ENCODE peak calls at places on chromosomes 4 and X, in eight cellular contexts. G is progenitor cell of endocrine pancreas, S is pancreas, T is lung, O is PC-9, C is astrocyte of the spinal cord, W is B cell, R is GM23338. A is an unnamed sample.
A peak's percentile ranks its signal among the peaks of the same experiment; 100 is the strongest.

GRCh38 chr4:65336465-65336864 is 333.8 kb downstream of the EPHA5 start:
- DNase-seq in G (no peak), S (no peak), T (no peak), O (no peak), C (no peak), W (no peak), R (no peak), A (no peak)

GRCh38 chr4:134202557-134202956 is 968 bp upstream of the PABPC4L start:
- DNase-seq in G (no peak), S (no peak), T (no peak), O (no peak), C (peak; percentile 18), W (no peak), R (no peak), A (no peak)

GRCh38 chrX:153865321-153865580 is 20.7 kb downstream of the L1CAM start:
- DNase-seq in G (no peak), S (no peak), T (no peak), O (no peak), C (no peak), W (no peak), R (no peak), A (no peak)

GRCh38 chrX:129649268-129650182 is 5.2 kb downstream of the APLN start:
- DNase-seq in G (no peak), S (no peak), T (no peak), O (no peak), C (no peak), W (no peak), R (no peak), A (no peak)

GRCh38 chr4:147814334-147814733 is 82.4 kb downstream of the ARHGAP10 start:
- DNase-seq in G (no peak), S (no peak), T (no peak), O (no peak), C (no peak), W (no peak), R (no peak), A (no peak)

GRCh38 chr4:136810626-136811025 is 721.7 kb downstream of the PCDH18 start:
- DNase-seq in G (no peak), S (peak; percentile 23), T (no peak), O (no peak), C (peak; percentile 1), W (no peak), R (no peak), A (no peak)

GRCh38 chr4:90030953-90031352 is 96.2 kb upstream of the CCSER1 start:
- DNase-seq in G (no peak), S (no peak), T (no peak), O (no peak), C (no peak), W (no peak), R (peak; percentile 72), A (no peak)

GRCh38 chr4:85486425-85487101 is 11.6 kb downstream of the ARHGAP24 start:
- DNase-seq in G (no peak), S (no peak), T (no peak), O (no peak), C (peak; percentile 26), W (no peak), R (no peak), A (no peak)

GRCh38 chr4:663438-664428 is 10.3 kb downstream of the ATP5ME start:
- DNase-seq in G (peak; percentile 44), S (peak; percentile 72), T (peak; percentile 65), O (no peak), C (no peak), W (peak; percentile 85), R (peak; percentile 84), A (peak; percentile 76)

GRCh38 chr4:77201343-77201742 is 44.3 kb downstream of the CCNG2 start:
- DNase-seq in G (no peak), S (no peak), T (no peak), O (peak; percentile 45), C (peak; percentile 4), W (no peak), R (no peak), A (no peak)

GRCh38 chrX:53479295-53479694 is 45.1 kb upstream of the HSD17B10 start:
- DNase-seq in G (no peak), S (no peak), T (no peak), O (no peak), C (no peak), W (no peak), R (peak; percentile 63), A (no peak)

GRCh38 chr4:113524096-113524495 is 237.4 kb downstream of the CAMK2D start:
- DNase-seq in G (no peak), S (no peak), T (no peak), O (no peak), C (no peak), W (no peak), R (no peak), A (no peak)

GRCh38 chrX:138945219-138945618 is 233.7 kb upstream of the FGF13 start:
- DNase-seq in G (no peak), S (no peak), T (no peak), O (peak; percentile 37), C (no peak), W (no peak), R (no peak), A (no peak)

GRCh38 chr4:54099959-54100606 is at the start of gene GSX2:
- DNase-seq in G (no peak), S (peak; percentile 76), T (no peak), O (no peak), C (no peak), W (peak; percentile 20), R (peak; percentile 62), A (no peak)

GRCh38 chr4:95165926-95166524 is 382.7 kb downstream of the UNC5C start:
- DNase-seq in G (no peak), S (no peak), T (peak; percentile 38), O (peak; percentile 36), C (peak; percentile 79), W (peak; percentile 51), R (peak; percentile 89), A (no peak)

GRCh38 chr4:146098397-146098796 is 77.1 kb upstream of the LSM6 start:
- DNase-seq in G (no peak), S (no peak), T (no peak), O (no peak), C (no peak), W (no peak), R (no peak), A (no peak)

GRCh38 chr4:74447636-74448233 is 2.8 kb downstream of the AREG start:
- DNase-seq in G (no peak), S (no peak), T (no peak), O (no peak), C (no peak), W (no peak), R (no peak), A (no peak)

GRCh38 chr4:56244681-56245080 is 142.6 kb downstream of the AASDH start:
- DNase-seq in G (no peak), S (no peak), T (no peak), O (no peak), C (no peak), W (no peak), R (no peak), A (no peak)

GRCh38 chr4:21952549-21952948 is 4.0 kb upstream of the KCNIP4 start:
- DNase-seq in G (no peak), S (no peak), T (no peak), O (no peak), C (no peak), W (no peak), R (no peak), A (no peak)

GRCh38 chr4:21947768-21948346 is 715 bp downstream of the KCNIP4 start:
- DNase-seq in G (no peak), S (no peak), T (no peak), O (no peak), C (no peak), W (no peak), R (no peak), A (no peak)

GRCh38 chr4:21946858-21947257 is 1.7 kb downstream of the KCNIP4 start:
- DNase-seq in G (no peak), S (no peak), T (no peak), O (no peak), C (no peak), W (no peak), R (no peak), A (no peak)

GRCh38 chr4:21949073-21949457 is 493 bp upstream of the KCNIP4 start:
- DNase-seq in G (no peak), S (peak; percentile 50), T (no peak), O (no peak), C (no peak), W (no peak), R (peak; percentile 37), A (no peak)

DNA sequence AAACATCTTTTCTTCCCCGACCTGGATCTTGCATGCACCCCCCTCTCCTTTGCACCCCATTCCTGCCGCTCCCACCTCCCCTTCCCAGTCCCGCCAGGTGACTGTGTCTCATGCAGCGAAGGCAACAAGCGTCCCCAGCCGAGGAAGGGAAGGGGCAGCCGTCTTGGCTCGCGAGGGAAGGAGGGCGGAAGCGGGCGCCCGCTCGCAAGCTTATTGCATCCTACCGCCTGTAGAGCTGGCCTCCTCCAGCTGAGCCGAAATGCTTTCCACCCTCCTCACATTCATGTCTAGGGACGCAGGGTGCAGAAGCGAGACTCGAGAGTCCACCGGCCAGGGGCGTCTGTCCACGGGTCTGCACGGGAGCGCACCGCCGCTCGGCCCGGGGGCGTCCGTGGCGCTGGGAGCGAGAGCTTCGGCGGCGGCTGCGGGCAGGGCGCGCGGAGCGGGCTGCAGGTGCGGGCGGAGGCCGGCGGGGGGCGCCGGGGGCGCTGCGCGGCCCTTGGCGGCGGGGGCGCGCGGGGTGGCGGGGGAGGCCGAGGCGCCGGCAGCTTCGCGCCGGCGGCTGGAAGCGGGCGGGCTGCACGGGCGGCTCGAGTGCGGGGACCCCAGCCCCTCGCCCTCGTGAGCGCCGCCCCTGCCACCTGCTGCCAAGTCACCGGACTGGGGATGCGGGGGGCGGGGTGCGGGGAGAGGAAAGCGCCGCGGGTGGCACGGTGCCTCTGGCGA is at the start of gene KCNIP4:
- DNase-seq in G (peak; percentile 49), S (peak; percentile 50), T (no peak), O (no peak), C (peak; percentile 27), W (no peak), R (peak; percentile 69), A (no peak)
- TF ChIP-seq CTCF in G (peak; percentile 22), S (no peak), T (no peak), O (no peak), C (peak; percentile 5), W (no peak), R (no peak), A (no peak)

GRCh38 chrX:110853610-110854009 is 58.0 kb upstream of the CHRDL1 start:
- DNase-seq in G (no peak), S (no peak), T (no peak), O (no peak), C (peak; percentile 14), W (no peak), R (peak; percentile 64), A (no peak)
- TF ChIP-seq CTCF in G (peak; percentile 58), S (no peak), T (no peak), O (peak; percentile 69), C (peak; percentile 43), W (no peak), R (peak; percentile 39), A (no peak)

GRCh38 chr4:164956766-164957643 is 20.5 kb downstream of the TRIM61 start:
- DNase-seq in G (peak; percentile 69), S (peak; percentile 90), T (peak; percentile 88), O (peak; percentile 59), C (peak; percentile 75), W (peak; percentile 78), R (peak; percentile 71), A (peak; percentile 61)
- TF ChIP-seq CTCF in G (no peak), S (no peak), T (no peak), O (no peak), C (no peak), W (no peak), R (no peak), A (no peak)

DNA sequence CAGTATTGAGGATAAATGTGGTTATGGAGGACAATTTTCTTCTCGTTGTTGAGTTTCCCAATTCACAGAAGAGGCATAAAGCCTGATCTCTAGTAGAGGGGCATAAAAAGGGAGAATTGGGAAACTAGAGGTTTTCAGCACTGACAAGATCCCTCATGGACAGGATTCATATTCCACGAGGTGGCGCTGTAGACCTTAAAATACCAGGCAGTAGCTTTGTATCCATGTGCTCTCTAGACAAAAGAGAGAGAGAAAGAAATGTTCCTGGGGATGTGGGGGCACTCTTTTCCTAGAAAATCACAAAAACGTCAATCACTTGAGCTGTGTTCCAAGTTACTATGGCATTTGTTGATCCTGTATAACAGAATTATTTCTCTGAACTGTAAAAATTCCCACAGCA is 128.3 kb downstream of the MAGEE1 start:
- DNase-seq in G (no peak), S (no peak), T (no peak), O (no peak), C (peak; percentile 9), W (no peak), R (peak; percentile 70), A (no peak)
- TF ChIP-seq CTCF in G (peak; percentile 39), S (no peak), T (no peak), O (peak; percentile 61), C (peak; percentile 13), W (no peak), R (peak; percentile 53), A (no peak)